ENCODE peak calls at places on chromosomes 16 and 17, in five cellular contexts. E is fibroblast of mammary gland, D is left lung, A is cerebellum, U is NCI-H460. L is an unnamed sample.

GRCh38 chr17:7476951-7477350 is 2.5 kb downstream of the ZBTB4 start:
- DNase-seq in E (no peak), U (no peak), A (no peak), D (no peak), L (no peak)

GRCh38 chr16:23496826-23497542 is 13.3 kb downstream of the GGA2 start:
- DNase-seq in D (peak), U (no peak), A (peak), E (peak), L (no peak)

GRCh38 chr16:71781741-71782140 is 26.9 kb downstream of the AP1G1 start:
- DNase-seq in E (peak), D (no peak), A (no peak), U (no peak), L (no peak)

GRCh38 chr16:69363281-69363717 is 11.7 kb upstream of the TMED6 start:
- DNase-seq in D (peak), A (no peak), E (no peak), U (no peak), L (peak)

GRCh38 chr16:82368041-82368440 is 198.0 kb upstream of the MPHOSPH6 start:
- DNase-seq in U (peak), A (no peak), D (no peak), E (peak), L (no peak)

GRCh38 chr16:66899945-66900688 is 18.6 kb downstream of the CDH16 start:
- DNase-seq in E (peak), U (peak), D (peak), A (no peak), L (peak)

GRCh38 chr17:39678340-39679116 is 9.3 kb downstream of the PGAP3 start:
- DNase-seq in A (no peak), U (no peak), E (no peak), D (no peak), L (no peak)

GRCh38 chr17:43126911-43127290 is 1.7 kb upstream of the BRCA1 start:
- DNase-seq in E (no peak), D (no peak), A (no peak), U (no peak), L (no peak)

GRCh38 chr16:9091867-9092281 is 430 bp downstream of the HAPSTR1 start:
- DNase-seq in A (peak), U (no peak), D (peak), E (no peak), L (peak)

GRCh38 chr16:31196324-31197088 is 6.1 kb downstream of the PYCARD start:
- DNase-seq in U (no peak), D (no peak), E (no peak), A (no peak), L (peak)

GRCh38 chr16:8505327-8505991 is 84.9 kb downstream of the TMEM114 start:
- DNase-seq in A (no peak), E (no peak), D (no peak), U (no peak), L (no peak)

GRCh38 chr16:82641336-82641984 is 14.7 kb downstream of the CDH13 start:
- DNase-seq in A (no peak), E (peak), U (no peak), D (no peak), L (no peak)

GRCh38 chr16:20865420-20866126 is 34.6 kb downstream of the DCUN1D3 start:
- DNase-seq in A (no peak), E (peak), D (no peak), U (no peak), L (no peak)

GRCh38 chr17:35726609-35727460 is 4.6 kb upstream of the RASL10B start:
- DNase-seq in U (no peak), A (no peak), E (peak), D (no peak), L (no peak)

GRCh38 chr17:75764711-75765421 is at the start of gene GALK1:
- DNase-seq in U (no peak), D (peak), A (peak), E (peak), L (peak)

GRCh38 chr17:62617894-62618472 is 9.5 kb upstream of the MRC2 start:
- DNase-seq in U (no peak), D (no peak), E (peak), A (no peak), L (no peak)

GRCh38 chr16:17313085-17313611 is 157.6 kb downstream of the XYLT1 start:
- DNase-seq in U (no peak), E (peak), A (peak), D (peak), L (no peak)

GRCh38 chr17:2076461-2076984 is 21.6 kb downstream of the HIC1 start:
- DNase-seq in D (no peak), U (no peak), A (no peak), E (peak), L (no peak)

GRCh38 chr16:2388875-2389433 is 40.3 kb upstream of the CCNF start:
- DNase-seq in D (peak), U (no peak), E (peak), A (no peak), L (no peak)

GRCh38 chr16:64791756-64792155 is 330.1 kb downstream of the CDH11 start:
- DNase-seq in E (peak), A (no peak), U (no peak), D (no peak), L (no peak)

GRCh38 chr16:54991525-54991924 is 60.9 kb downstream of the IRX5 start:
- DNase-seq in A (no peak), E (no peak), D (no peak), U (no peak), L (no peak)

GRCh38 chr16:60641067-60641466 is 1395.2 kb downstream of the CDH8 start:
- DNase-seq in U (no peak), A (no peak), E (no peak), D (no peak), L (no peak)

GRCh38 chr16:29665294-29666077 is 2.4 kb downstream of the SPN start:
- DNase-seq in A (no peak), U (no peak), D (no peak), E (no peak), L (no peak)

GRCh38 chr17:78774956-78775571 is 7.0 kb downstream of the CYTH1 start:
- DNase-seq in E (no peak), D (no peak), U (no peak), A (no peak), L (no peak)

GRCh38 chr17:49021095-49021767 is 24.0 kb downstream of the IGF2BP1 start:
- DNase-seq in U (no peak), E (no peak), D (no peak), A (no peak), L (no peak)

GRCh38 chr17:67377727-67378443 is 804 bp downstream of the PITPNC1 start:
- DNase-seq in D (peak), E (no peak), A (peak), U (no peak), L (peak)

GRCh38 chr16:31420037-31420436 is 8.1 kb downstream of the COX6A2 start:
- DNase-seq in D (no peak), U (no peak), E (no peak), A (no peak), L (no peak)

GRCh38 chr16:11047939-11048500 is 103.7 kb downstream of the CLEC16A start:
- DNase-seq in E (peak), D (no peak), U (no peak), A (peak), L (no peak)

GRCh38 chr17:15436399-15437369 is 30.7 kb downstream of the CDRT4 start:
- DNase-seq in D (no peak), A (no peak), U (peak), E (peak), L (peak)

GRCh38 chr17:45332505-45332904 is 15.7 kb upstream of the MAP3K14 start:
- DNase-seq in E (no peak), A (no peak), D (peak), U (no peak), L (no peak)

GRCh38 chr16:19919142-19919541 is 34.5 kb upstream of the GPRC5B start:
- DNase-seq in U (no peak), E (no peak), D (no peak), A (no peak), L (no peak)

GRCh38 chr17:67376892-67377726 is at the start of gene PITPNC1:
- DNase-seq in E (peak), D (peak), U (peak), A (peak), L (peak)

GRCh38 chr17:79174193-79174765 is 99.7 kb downstream of the ENGASE start:
- DNase-seq in D (no peak), U (no peak), E (no peak), A (no peak), L (no peak)

GRCh38 chr17:81158688-81159590 is 6.4 kb upstream of the PVALEF start:
- DNase-seq in A (no peak), U (no peak), E (no peak), D (no peak), L (no peak)

L was measured in lower lobe of right lung.